ENCODE peak calls at places on chromosome 12, in eight cellular contexts. One of them, this sample, is unnamed.

GRCh38 chr12:110861729-110862128 is 14.9 kb downstream of the CCDC63 start:
- DNase-seq in adrenal gland: no peak
- DNase-seq in GM12865: no peak
- DNase-seq in right lobe of liver: no peak
- DNase-seq in fibroblast of the aortic adventitia: no peak
- DNase-seq in B cell: no peak
- DNase-seq in AG10803: no peak
- DNase-seq in heart left ventricle: no peak
- DNase-seq in this sample: no peak

GRCh38 chr12:108633534-108634224 is at the start of gene SELPLG:
- DNase-seq in adrenal gland: peak; percentile 60
- DNase-seq in GM12865: peak; percentile 98
- DNase-seq in right lobe of liver: peak; percentile 73
- DNase-seq in fibroblast of the aortic adventitia: no peak
- DNase-seq in B cell: peak; percentile 95
- DNase-seq in AG10803: no peak
- DNase-seq in heart left ventricle: peak; percentile 55
- DNase-seq in this sample: no peak

GRCh38 chr12:122421263-122421814 is 1.1 kb downstream of the CLIP1 start:
- DNase-seq in adrenal gland: peak; percentile 78
- DNase-seq in GM12865: peak; percentile 48
- DNase-seq in right lobe of liver: peak; percentile 60
- DNase-seq in fibroblast of the aortic adventitia: peak; percentile 69
- DNase-seq in B cell: peak; percentile 45
- DNase-seq in AG10803: peak; percentile 50
- DNase-seq in heart left ventricle: peak; percentile 32
- DNase-seq in this sample: peak; percentile 59

GRCh38 chr12:56206373-56207166 is 15.2 kb downstream of the RNF41 start:
- DNase-seq in adrenal gland: peak; percentile 76
- DNase-seq in GM12865: peak; percentile 62
- DNase-seq in right lobe of liver: peak; percentile 45
- DNase-seq in fibroblast of the aortic adventitia: peak; percentile 67
- DNase-seq in B cell: peak; percentile 57
- DNase-seq in AG10803: peak; percentile 52
- DNase-seq in heart left ventricle: peak; percentile 35
- DNase-seq in this sample: no peak

GRCh38 chr12:50065726-50066310 is 8.4 kb downstream of the ASIC1 start:
- DNase-seq in adrenal gland: no peak
- DNase-seq in GM12865: no peak
- DNase-seq in right lobe of liver: no peak
- DNase-seq in fibroblast of the aortic adventitia: no peak
- DNase-seq in B cell: no peak
- DNase-seq in AG10803: peak; percentile 32
- DNase-seq in heart left ventricle: no peak
- DNase-seq in this sample: no peak

GRCh38 chr12:1220127-1221092 is 229.4 kb downstream of the ERC1 start:
- DNase-seq in adrenal gland: no peak
- DNase-seq in GM12865: no peak
- DNase-seq in right lobe of liver: no peak
- DNase-seq in fibroblast of the aortic adventitia: peak; percentile 14
- DNase-seq in B cell: no peak
- DNase-seq in AG10803: no peak
- DNase-seq in heart left ventricle: peak; percentile 10
- DNase-seq in this sample: no peak

GRCh38 chr12:55847033-55847432 is 4.3 kb upstream of the MMP19 start:
- DNase-seq in adrenal gland: peak; percentile 54
- DNase-seq in GM12865: no peak
- DNase-seq in right lobe of liver: no peak
- DNase-seq in fibroblast of the aortic adventitia: peak; percentile 67
- DNase-seq in B cell: no peak
- DNase-seq in AG10803: peak; percentile 81
- DNase-seq in heart left ventricle: no peak
- DNase-seq in this sample: no peak

GRCh38 chr12:31508436-31509150 is 82.3 kb downstream of the DENND5B start:
- DNase-seq in adrenal gland: no peak
- DNase-seq in GM12865: no peak
- DNase-seq in right lobe of liver: no peak
- DNase-seq in fibroblast of the aortic adventitia: no peak
- DNase-seq in B cell: no peak
- DNase-seq in AG10803: no peak
- DNase-seq in heart left ventricle: no peak
- DNase-seq in this sample: no peak

GRCh38 chr12:102197789-102198188 is at the start of gene PMCH:
- DNase-seq in adrenal gland: no peak
- DNase-seq in GM12865: peak; percentile 57
- DNase-seq in right lobe of liver: no peak
- DNase-seq in fibroblast of the aortic adventitia: peak; percentile 43
- DNase-seq in B cell: no peak
- DNase-seq in AG10803: no peak
- DNase-seq in heart left ventricle: no peak
- DNase-seq in this sample: no peak

GRCh38 chr12:89574736-89575208 is 48.9 kb upstream of the POC1B start:
- DNase-seq in adrenal gland: peak; percentile 21
- DNase-seq in GM12865: no peak
- DNase-seq in right lobe of liver: no peak
- DNase-seq in fibroblast of the aortic adventitia: peak; percentile 57
- DNase-seq in B cell: no peak
- DNase-seq in AG10803: peak; percentile 91
- DNase-seq in heart left ventricle: peak; percentile 37
- DNase-seq in this sample: no peak

GRCh38 chr12:4244868-4245267 is 28.7 kb upstream of the CCND2 start:
- DNase-seq in adrenal gland: no peak
- DNase-seq in GM12865: no peak
- DNase-seq in right lobe of liver: no peak
- DNase-seq in fibroblast of the aortic adventitia: no peak
- DNase-seq in B cell: no peak
- DNase-seq in AG10803: no peak
- DNase-seq in heart left ventricle: no peak
- DNase-seq in this sample: no peak

GRCh38 chr12:90102957-90103652 is 394.5 kb upstream of the ATP2B1 start:
- DNase-seq in adrenal gland: peak; percentile 28
- DNase-seq in GM12865: peak; percentile 52
- DNase-seq in right lobe of liver: no peak
- DNase-seq in fibroblast of the aortic adventitia: peak; percentile 62
- DNase-seq in B cell: peak; percentile 56
- DNase-seq in AG10803: peak; percentile 47
- DNase-seq in heart left ventricle: no peak
- DNase-seq in this sample: no peak

GRCh38 chr12:92363295-92364146 is 217.9 kb upstream of the BTG1 start:
- DNase-seq in adrenal gland: peak; percentile 45
- DNase-seq in GM12865: peak; percentile 96
- DNase-seq in right lobe of liver: peak; percentile 30
- DNase-seq in fibroblast of the aortic adventitia: peak; percentile 17
- DNase-seq in B cell: peak; percentile 79
- DNase-seq in AG10803: peak; percentile 53
- DNase-seq in heart left ventricle: peak; percentile 62
- DNase-seq in this sample: no peak

DNA sequence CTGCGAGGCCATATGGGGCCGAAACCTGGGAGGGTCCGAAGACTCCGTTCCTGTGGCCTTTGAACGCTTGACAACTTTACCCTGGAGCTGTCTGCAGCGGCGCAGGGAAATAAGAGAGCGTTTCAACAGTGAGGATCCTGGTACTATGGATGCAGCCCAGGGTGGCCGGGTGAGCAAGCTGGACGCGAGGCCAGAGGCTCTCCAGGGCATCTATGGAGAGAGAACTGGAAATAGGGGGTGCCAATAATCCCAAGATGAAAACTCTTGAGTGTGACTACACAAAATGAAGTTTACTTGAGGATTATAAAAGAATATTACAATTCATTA is 1.1 kb upstream of the ABCC9 start:
- DNase-seq in adrenal gland: no peak
- DNase-seq in GM12865: no peak
- DNase-seq in right lobe of liver: no peak
- DNase-seq in fibroblast of the aortic adventitia: no peak
- DNase-seq in B cell: no peak
- DNase-seq in AG10803: no peak
- DNase-seq in heart left ventricle: no peak
- DNase-seq in this sample: no peak
- TF ChIP-seq CTCF in adrenal gland: no peak
- TF ChIP-seq CTCF in GM12865: no peak
- TF ChIP-seq CTCF in right lobe of liver: no peak
- TF ChIP-seq CTCF in fibroblast of the aortic adventitia: no peak
- TF ChIP-seq CTCF in B cell: no peak
- TF ChIP-seq CTCF in AG10803: no peak
- TF ChIP-seq CTCF in heart left ventricle: no peak
- TF ChIP-seq CTCF in this sample: no peak

GRCh38 chr12:11227373-11227772 is 40.6 kb upstream of the TAS2R42 start:
- DNase-seq in adrenal gland: no peak
- DNase-seq in GM12865: no peak
- DNase-seq in right lobe of liver: no peak
- DNase-seq in fibroblast of the aortic adventitia: no peak
- DNase-seq in B cell: no peak
- DNase-seq in AG10803: peak; percentile 1
- DNase-seq in heart left ventricle: no peak
- DNase-seq in this sample: no peak

GRCh38 chr12:11228268-11228879 is 41.1 kb downstream of the PRB3 start:
- DNase-seq in adrenal gland: peak; percentile 66
- DNase-seq in GM12865: peak; percentile 63
- DNase-seq in right lobe of liver: no peak
- DNase-seq in fibroblast of the aortic adventitia: peak; percentile 59
- DNase-seq in B cell: peak; percentile 5
- DNase-seq in AG10803: peak; percentile 31
- DNase-seq in heart left ventricle: no peak
- DNase-seq in this sample: peak; percentile 40
- TF ChIP-seq CTCF in adrenal gland: peak; percentile 77
- TF ChIP-seq CTCF in GM12865: peak; percentile 78
- TF ChIP-seq CTCF in right lobe of liver: peak; percentile 38
- TF ChIP-seq CTCF in fibroblast of the aortic adventitia: peak; percentile 77
- TF ChIP-seq CTCF in B cell: no peak
- TF ChIP-seq CTCF in AG10803: peak; percentile 65
- TF ChIP-seq CTCF in heart left ventricle: peak; percentile 35
- TF ChIP-seq CTCF in this sample: peak; percentile 55

DNA sequence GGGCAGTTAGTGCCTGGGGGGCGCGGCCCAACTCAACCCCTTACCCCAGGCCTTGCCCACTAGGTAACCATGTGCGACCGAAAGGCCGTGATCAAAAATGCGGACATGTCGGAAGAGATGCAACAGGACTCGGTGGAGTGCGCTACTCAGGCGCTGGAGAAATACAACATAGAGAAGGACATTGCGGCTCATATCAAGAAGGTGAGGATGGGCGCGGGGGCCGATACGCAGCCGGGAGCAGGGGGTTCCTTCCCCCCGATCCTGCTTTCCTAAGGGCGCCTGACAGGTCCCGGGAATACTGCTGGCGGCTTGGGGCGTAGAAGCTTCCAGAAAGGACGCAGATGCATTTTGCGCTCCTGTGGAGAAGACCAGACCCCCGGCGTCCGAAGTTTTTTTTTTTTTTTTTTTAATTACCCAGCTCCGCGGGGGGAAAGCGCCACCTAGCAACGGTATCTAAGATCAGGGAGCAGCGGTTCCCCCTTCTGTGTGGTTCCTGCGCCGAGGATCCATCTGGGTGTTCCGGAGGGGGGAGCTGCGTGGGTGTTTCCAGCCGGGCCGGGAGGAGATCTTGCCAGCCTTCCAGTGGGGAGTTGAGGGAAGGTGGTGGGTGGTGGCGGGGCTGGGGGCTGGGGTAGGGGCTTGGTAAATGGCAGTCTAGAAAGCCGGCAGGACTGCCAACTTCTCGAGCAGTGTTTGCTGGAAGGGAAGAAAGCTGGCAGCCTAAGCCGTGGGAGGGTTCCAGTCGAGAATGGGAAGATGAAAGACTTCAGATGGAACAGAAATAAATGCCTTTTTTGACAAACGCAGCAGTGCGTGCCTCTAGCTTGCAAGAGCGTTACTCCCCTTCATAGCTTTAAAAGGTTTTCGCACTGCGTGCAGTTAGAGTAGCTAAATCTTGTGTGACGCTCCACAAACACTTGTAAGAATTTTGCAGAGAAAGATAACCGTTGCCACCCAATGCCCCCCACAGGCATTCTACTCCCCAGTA is 734 bp downstream of the DYNLL1 start:
- DNase-seq in adrenal gland: peak; percentile 59
- DNase-seq in GM12865: peak; percentile 58
- DNase-seq in right lobe of liver: peak; percentile 73
- DNase-seq in fibroblast of the aortic adventitia: peak; percentile 48
- DNase-seq in B cell: peak; percentile 67
- DNase-seq in AG10803: peak; percentile 38
- DNase-seq in heart left ventricle: peak; percentile 77
- DNase-seq in this sample: peak; percentile 21
- TF ChIP-seq CTCF in adrenal gland: no peak
- TF ChIP-seq CTCF in GM12865: peak; percentile 7
- TF ChIP-seq CTCF in right lobe of liver: no peak
- TF ChIP-seq CTCF in fibroblast of the aortic adventitia: no peak
- TF ChIP-seq CTCF in B cell: peak; percentile 31
- TF ChIP-seq CTCF in AG10803: no peak
- TF ChIP-seq CTCF in heart left ventricle: no peak
- TF ChIP-seq CTCF in this sample: no peak

DNA sequence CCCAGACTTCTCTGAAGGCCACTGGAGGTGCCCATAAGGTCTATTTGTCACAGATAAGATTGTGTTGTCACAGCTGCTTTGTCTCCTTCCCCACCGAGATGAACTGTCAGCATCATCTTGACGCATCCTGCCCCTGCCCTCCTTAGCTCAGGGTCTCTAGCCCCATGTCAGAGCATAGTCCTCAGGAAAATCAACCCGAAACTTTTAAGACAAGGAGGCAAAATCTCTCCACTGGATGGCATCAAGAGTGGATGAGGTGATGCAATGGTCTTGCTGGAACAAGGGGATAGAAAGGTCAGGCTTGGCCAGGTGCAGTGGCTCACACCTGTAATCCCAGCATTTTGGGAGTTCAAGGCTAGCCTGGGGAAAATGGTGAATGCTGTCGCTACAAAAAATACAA is 8.2 kb downstream of the KRT79 start:
- DNase-seq in adrenal gland: no peak
- DNase-seq in GM12865: no peak
- DNase-seq in right lobe of liver: no peak
- DNase-seq in fibroblast of the aortic adventitia: no peak
- DNase-seq in B cell: no peak
- DNase-seq in AG10803: no peak
- DNase-seq in heart left ventricle: no peak
- DNase-seq in this sample: no peak
- TF ChIP-seq CTCF in adrenal gland: no peak
- TF ChIP-seq CTCF in GM12865: no peak
- TF ChIP-seq CTCF in right lobe of liver: no peak
- TF ChIP-seq CTCF in fibroblast of the aortic adventitia: no peak
- TF ChIP-seq CTCF in B cell: no peak
- TF ChIP-seq CTCF in AG10803: no peak
- TF ChIP-seq CTCF in heart left ventricle: no peak
- TF ChIP-seq CTCF in this sample: no peak

GRCh38 chr12:125755512-125755911 is 690.3 kb downstream of the AACS start:
- DNase-seq in adrenal gland: no peak
- DNase-seq in GM12865: no peak
- DNase-seq in right lobe of liver: no peak
- DNase-seq in fibroblast of the aortic adventitia: no peak
- DNase-seq in B cell: no peak
- DNase-seq in AG10803: no peak
- DNase-seq in heart left ventricle: no peak
- DNase-seq in this sample: no peak
- TF ChIP-seq CTCF in adrenal gland: no peak
- TF ChIP-seq CTCF in GM12865: no peak
- TF ChIP-seq CTCF in right lobe of liver: no peak
- TF ChIP-seq CTCF in fibroblast of the aortic adventitia: no peak
- TF ChIP-seq CTCF in B cell: no peak
- TF ChIP-seq CTCF in AG10803: no peak
- TF ChIP-seq CTCF in heart left ventricle: peak; percentile 13
- TF ChIP-seq CTCF in this sample: no peak

GRCh38 chr12:112851024-112851777 is 55.6 kb upstream of the OAS1 start:
- DNase-seq in adrenal gland: no peak
- DNase-seq in GM12865: no peak
- DNase-seq in right lobe of liver: no peak
- DNase-seq in fibroblast of the aortic adventitia: no peak
- DNase-seq in B cell: no peak
- DNase-seq in AG10803: no peak
- DNase-seq in heart left ventricle: no peak
- DNase-seq in this sample: no peak
- TF ChIP-seq CTCF in adrenal gland: no peak
- TF ChIP-seq CTCF in GM12865: no peak
- TF ChIP-seq CTCF in right lobe of liver: no peak
- TF ChIP-seq CTCF in fibroblast of the aortic adventitia: no peak
- TF ChIP-seq CTCF in B cell: no peak
- TF ChIP-seq CTCF in AG10803: no peak
- TF ChIP-seq CTCF in heart left ventricle: no peak
- TF ChIP-seq CTCF in this sample: no peak

This sample was measured in mesothelial cell of epicardium.